ENCODE peak calls at places on chromosome 22, in seven cellular contexts. One of them, this sample, is unnamed.

GRCh38 chr22:20565761-20566160 is 58.4 kb downstream of the MED15 start:
- DNase-seq in cardiac muscle cell: no peak
- DNase-seq in spleen: peak
- DNase-seq in uterus: no peak
- DNase-seq in esophagus squamous epithelium: no peak
- DNase-seq in A549: no peak
- DNase-seq in mucosa of descending colon: peak
- DNase-seq in this sample: no peak

GRCh38 chr22:22735695-22736611 is 91.5 kb downstream of the GGTLC2 start:
- DNase-seq in cardiac muscle cell: no peak
- DNase-seq in spleen: no peak
- DNase-seq in uterus: no peak
- DNase-seq in esophagus squamous epithelium: no peak
- DNase-seq in A549: no peak
- DNase-seq in mucosa of descending colon: no peak
- DNase-seq in this sample: no peak

GRCh38 chr22:30627480-30627879 is 8.1 kb upstream of the SLC35E4 start:
- DNase-seq in cardiac muscle cell: no peak
- DNase-seq in spleen: no peak
- DNase-seq in uterus: no peak
- DNase-seq in esophagus squamous epithelium: no peak
- DNase-seq in A549: no peak
- DNase-seq in mucosa of descending colon: no peak
- DNase-seq in this sample: no peak

GRCh38 chr22:40975346-40975745 is 24.2 kb downstream of the RBX1 start:
- DNase-seq in cardiac muscle cell: no peak
- DNase-seq in spleen: no peak
- DNase-seq in uterus: no peak
- DNase-seq in esophagus squamous epithelium: no peak
- DNase-seq in A549: no peak
- DNase-seq in mucosa of descending colon: no peak
- DNase-seq in this sample: peak

GRCh38 chr22:26502688-26503561 is 9.3 kb downstream of the TFIP11 start:
- DNase-seq in cardiac muscle cell: peak
- DNase-seq in spleen: peak
- DNase-seq in uterus: no peak
- DNase-seq in esophagus squamous epithelium: no peak
- DNase-seq in A549: peak
- DNase-seq in mucosa of descending colon: peak
- DNase-seq in this sample: peak

GRCh38 chr22:28402066-28402465 is 277.6 kb downstream of the TTC28 start:
- DNase-seq in cardiac muscle cell: no peak
- DNase-seq in spleen: no peak
- DNase-seq in uterus: no peak
- DNase-seq in esophagus squamous epithelium: no peak
- DNase-seq in A549: no peak
- DNase-seq in mucosa of descending colon: no peak
- DNase-seq in this sample: no peak

GRCh38 chr22:41762980-41763779 is 37.3 kb upstream of the CCDC134 start:
- DNase-seq in cardiac muscle cell: peak
- DNase-seq in spleen: peak
- DNase-seq in uterus: no peak
- DNase-seq in esophagus squamous epithelium: no peak
- DNase-seq in A549: peak
- DNase-seq in mucosa of descending colon: peak
- DNase-seq in this sample: no peak

GRCh38 chr22:29740216-29740615 is 20.4 kb downstream of the CABP7 start:
- DNase-seq in cardiac muscle cell: no peak
- DNase-seq in spleen: no peak
- DNase-seq in uterus: no peak
- DNase-seq in esophagus squamous epithelium: no peak
- DNase-seq in A549: no peak
- DNase-seq in mucosa of descending colon: no peak
- DNase-seq in this sample: no peak

GRCh38 chr22:43381693-43382092 is 30.1 kb upstream of the MPPED1 start:
- DNase-seq in cardiac muscle cell: peak
- DNase-seq in spleen: no peak
- DNase-seq in uterus: no peak
- DNase-seq in esophagus squamous epithelium: no peak
- DNase-seq in A549: no peak
- DNase-seq in mucosa of descending colon: no peak
- DNase-seq in this sample: no peak

GRCh38 chr22:42964994-42965699 is 49.8 kb downstream of the PACSIN2 start:
- DNase-seq in cardiac muscle cell: no peak
- DNase-seq in spleen: no peak
- DNase-seq in uterus: no peak
- DNase-seq in esophagus squamous epithelium: no peak
- DNase-seq in A549: no peak
- DNase-seq in mucosa of descending colon: no peak
- DNase-seq in this sample: peak

GRCh38 chr22:20584029-20584871 is 76.8 kb downstream of the MED15 start:
- DNase-seq in cardiac muscle cell: no peak
- DNase-seq in spleen: peak
- DNase-seq in uterus: no peak
- DNase-seq in esophagus squamous epithelium: no peak
- DNase-seq in A549: no peak
- DNase-seq in mucosa of descending colon: no peak
- DNase-seq in this sample: no peak

GRCh38 chr22:39110631-39111561 is 13.9 kb downstream of the APOBEC3H start:
- DNase-seq in cardiac muscle cell: no peak
- DNase-seq in spleen: no peak
- DNase-seq in uterus: no peak
- DNase-seq in esophagus squamous epithelium: no peak
- DNase-seq in A549: no peak
- DNase-seq in mucosa of descending colon: no peak
- DNase-seq in this sample: no peak

GRCh38 chr22:39114157-39114511 is 17.1 kb downstream of the APOBEC3H start:
- DNase-seq in cardiac muscle cell: no peak
- DNase-seq in spleen: no peak
- DNase-seq in uterus: no peak
- DNase-seq in esophagus squamous epithelium: no peak
- DNase-seq in A549: no peak
- DNase-seq in mucosa of descending colon: no peak
- DNase-seq in this sample: no peak

GRCh38 chr22:39108487-39108886 is 11.4 kb downstream of the APOBEC3H start:
- DNase-seq in cardiac muscle cell: no peak
- DNase-seq in spleen: no peak
- DNase-seq in uterus: no peak
- DNase-seq in esophagus squamous epithelium: no peak
- DNase-seq in A549: no peak
- DNase-seq in mucosa of descending colon: no peak
- DNase-seq in this sample: no peak

GRCh38 chr22:39106326-39106725 is 9.3 kb downstream of the APOBEC3H start:
- DNase-seq in cardiac muscle cell: no peak
- DNase-seq in spleen: no peak
- DNase-seq in uterus: no peak
- DNase-seq in esophagus squamous epithelium: no peak
- DNase-seq in A549: no peak
- DNase-seq in mucosa of descending colon: no peak
- DNase-seq in this sample: no peak

DNA sequence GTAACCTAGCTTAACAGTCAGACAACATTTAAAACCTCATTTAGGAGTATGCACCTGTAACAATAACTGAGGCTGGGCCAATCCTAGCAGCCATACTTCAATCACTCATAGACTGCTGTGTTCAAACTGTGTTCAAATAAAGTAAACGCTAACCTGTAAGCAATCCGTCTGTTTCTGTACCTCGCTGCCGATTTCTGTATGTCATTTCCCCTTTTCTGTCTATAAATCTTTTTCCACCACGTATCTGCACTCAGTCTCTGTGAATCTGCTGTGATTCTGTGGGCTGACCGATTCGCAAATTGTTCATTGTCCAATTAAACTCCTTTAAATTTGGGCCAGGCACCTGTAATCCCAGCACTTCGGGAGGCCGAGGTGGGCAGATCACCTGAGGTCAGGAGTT is 12.3 kb downstream of the APOBEC3H start:
- DNase-seq in cardiac muscle cell: no peak
- DNase-seq in spleen: no peak
- DNase-seq in uterus: no peak
- DNase-seq in esophagus squamous epithelium: no peak
- DNase-seq in A549: no peak
- DNase-seq in mucosa of descending colon: no peak
- DNase-seq in this sample: no peak
- H3K4me3 ChIP-seq in cardiac muscle cell: no peak
- H3K4me3 ChIP-seq in spleen: no peak
- H3K4me3 ChIP-seq in uterus: no peak
- H3K4me3 ChIP-seq in esophagus squamous epithelium: no peak
- H3K4me3 ChIP-seq in A549: no peak
- H3K4me3 ChIP-seq in mucosa of descending colon: no peak
- H3K4me3 ChIP-seq in this sample: no peak

DNA sequence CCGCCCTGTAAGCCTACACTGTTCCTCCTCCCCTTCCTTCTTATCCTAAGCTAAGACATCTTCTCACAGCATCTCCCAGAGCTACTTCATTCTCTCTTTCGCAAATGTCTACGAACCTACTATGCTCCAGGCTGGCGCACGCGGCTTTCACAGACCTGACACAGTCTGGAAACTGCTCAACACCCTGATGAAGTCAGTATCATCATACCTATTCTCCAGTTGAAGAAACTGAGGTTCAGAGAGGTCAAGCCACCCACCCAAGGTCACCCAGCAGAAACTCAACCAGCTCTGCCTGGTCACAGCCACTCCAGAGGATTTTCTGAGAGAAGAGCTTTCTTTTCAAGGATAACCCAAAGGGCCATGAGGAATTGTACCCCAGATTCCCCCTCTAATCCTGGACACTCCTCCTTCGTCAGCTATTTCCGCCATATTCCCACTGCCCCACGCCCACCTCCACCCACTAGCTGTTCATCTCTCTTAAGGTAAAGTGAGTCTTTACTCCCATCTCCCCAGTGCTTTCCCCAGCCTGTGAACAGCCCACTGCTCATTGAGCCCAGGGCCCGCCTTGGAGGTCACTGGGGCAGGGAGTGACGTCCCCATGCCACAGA is 1.8 kb downstream of the KCNJ4 start:
- DNase-seq in cardiac muscle cell: no peak
- DNase-seq in spleen: no peak
- DNase-seq in uterus: no peak
- DNase-seq in esophagus squamous epithelium: no peak
- DNase-seq in A549: no peak
- DNase-seq in mucosa of descending colon: no peak
- DNase-seq in this sample: no peak
- TF ChIP-seq CTCF in cardiac muscle cell: no peak
- TF ChIP-seq CTCF in spleen: no peak
- TF ChIP-seq CTCF in uterus: no peak
- TF ChIP-seq CTCF in esophagus squamous epithelium: no peak
- TF ChIP-seq CTCF in A549: no peak
- TF ChIP-seq CTCF in mucosa of descending colon: no peak
- TF ChIP-seq CTCF in this sample: no peak

GRCh38 chr22:36874309-36874696 is 13.5 kb downstream of the NCF4 start:
- DNase-seq in cardiac muscle cell: no peak
- DNase-seq in spleen: no peak
- DNase-seq in uterus: no peak
- DNase-seq in esophagus squamous epithelium: no peak
- DNase-seq in A549: no peak
- DNase-seq in mucosa of descending colon: no peak
- DNase-seq in this sample: no peak
- H3K4me3 ChIP-seq in cardiac muscle cell: no peak
- H3K4me3 ChIP-seq in spleen: no peak
- H3K4me3 ChIP-seq in uterus: no peak
- H3K4me3 ChIP-seq in esophagus squamous epithelium: no peak
- H3K4me3 ChIP-seq in A549: no peak
- H3K4me3 ChIP-seq in mucosa of descending colon: no peak
- H3K4me3 ChIP-seq in this sample: no peak

GRCh38 chr22:24106385-24107381 is 74.6 kb upstream of the SUSD2 start:
- DNase-seq in cardiac muscle cell: no peak
- DNase-seq in spleen: no peak
- DNase-seq in uterus: peak
- DNase-seq in esophagus squamous epithelium: no peak
- DNase-seq in A549: no peak
- DNase-seq in mucosa of descending colon: peak
- DNase-seq in this sample: peak
- TF ChIP-seq CTCF in cardiac muscle cell: peak
- TF ChIP-seq CTCF in spleen: peak
- TF ChIP-seq CTCF in uterus: peak
- TF ChIP-seq CTCF in esophagus squamous epithelium: no peak
- TF ChIP-seq CTCF in A549: peak
- TF ChIP-seq CTCF in mucosa of descending colon: no peak
- TF ChIP-seq CTCF in this sample: peak

DNA sequence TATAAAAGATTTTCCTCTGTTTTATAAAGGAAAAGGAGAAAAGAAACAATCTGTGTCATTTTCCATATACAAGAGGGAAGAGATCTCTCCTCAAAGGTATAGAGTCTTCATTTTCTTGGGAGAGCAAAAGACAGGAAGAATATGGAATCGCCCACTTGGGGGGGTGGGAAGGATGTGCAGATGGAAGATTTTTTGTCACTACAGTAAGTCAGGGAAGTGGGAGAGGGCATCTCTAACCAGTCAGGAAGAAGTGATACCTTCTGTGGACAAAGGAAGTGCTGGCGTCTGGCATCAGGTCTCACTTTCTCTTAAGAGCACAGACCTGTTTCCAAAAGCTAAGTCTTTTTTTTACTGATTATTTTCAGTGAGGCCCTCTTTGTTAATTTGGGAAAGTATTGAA is 1.4 kb downstream of the PRR14L start:
- DNase-seq in cardiac muscle cell: no peak
- DNase-seq in spleen: no peak
- DNase-seq in uterus: no peak
- DNase-seq in esophagus squamous epithelium: no peak
- DNase-seq in A549: no peak
- DNase-seq in mucosa of descending colon: no peak
- DNase-seq in this sample: peak
- H3K4me3 ChIP-seq in cardiac muscle cell: peak
- H3K4me3 ChIP-seq in spleen: peak
- H3K4me3 ChIP-seq in uterus: peak
- H3K4me3 ChIP-seq in esophagus squamous epithelium: peak
- H3K4me3 ChIP-seq in A549: peak
- H3K4me3 ChIP-seq in mucosa of descending colon: no peak
- H3K4me3 ChIP-seq in this sample: peak

GRCh38 chr22:25202290-25202921 is 2.7 kb downstream of the CRYBB3 start:
- DNase-seq in cardiac muscle cell: peak
- DNase-seq in spleen: no peak
- DNase-seq in uterus: peak
- DNase-seq in esophagus squamous epithelium: no peak
- DNase-seq in A549: peak
- DNase-seq in mucosa of descending colon: peak
- DNase-seq in this sample: peak
- TF ChIP-seq CTCF in cardiac muscle cell: peak
- TF ChIP-seq CTCF in spleen: peak
- TF ChIP-seq CTCF in uterus: peak
- TF ChIP-seq CTCF in esophagus squamous epithelium: peak
- TF ChIP-seq CTCF in A549: peak
- TF ChIP-seq CTCF in mucosa of descending colon: peak
- TF ChIP-seq CTCF in this sample: peak

This sample was measured in fibroblast of mammary gland.